ENCODE peak calls at places on chromosome 4, in seven cellular contexts. D is T-helper 17 cell, C is GM12878, S is kidney glomerular epithelial cell, E is hepatocyte, F is neural crest cell, K is NCI-H526. N is an unnamed sample.

GRCh38 chr4:87375719-87376291 is 15.2 kb downstream of the HSD17B11 start:
- DNase-seq in D (no peak), C (no peak), S (peak), E (peak), F (no peak), K (peak), N (no peak)

GRCh38 chr4:57763070-57763469 is 652.9 kb upstream of the IGFBP7 start:
- DNase-seq in D (no peak), C (no peak), S (no peak), E (no peak), F (no peak), K (no peak), N (no peak)

GRCh38 chr4:15649914-15650545 is 5.1 kb downstream of the FBXL5 start:
- DNase-seq in D (no peak), C (peak), S (peak), E (peak), F (peak), K (peak), N (peak)

GRCh38 chr4:40196724-40197281 is at the start of gene RHOH:
- DNase-seq in D (peak), C (no peak), S (no peak), E (no peak), F (no peak), K (no peak), N (peak)

GRCh38 chr4:68948044-68948743 is 3.4 kb downstream of the UGT2A3 start:
- DNase-seq in D (no peak), C (no peak), S (no peak), E (no peak), F (no peak), K (no peak), N (no peak)

GRCh38 chr4:141610365-141610764 is 26.0 kb upstream of the IL15 start:
- DNase-seq in D (no peak), C (no peak), S (no peak), E (no peak), F (no peak), K (no peak), N (no peak)

GRCh38 chr4:11698033-11698432 is 269.3 kb upstream of the HS3ST1 start:
- DNase-seq in D (no peak), C (no peak), S (no peak), E (no peak), F (no peak), K (no peak), N (no peak)

GRCh38 chr4:67049446-67049845 is 495.9 kb downstream of the CENPC start:
- DNase-seq in D (no peak), C (no peak), S (no peak), E (no peak), F (no peak), K (no peak), N (no peak)

GRCh38 chr4:84597450-84597849 is 14.5 kb downstream of the CDS1 start:
- DNase-seq in D (no peak), C (no peak), S (peak), E (peak), F (no peak), K (no peak), N (no peak)

GRCh38 chr4:5364406-5364805 is 313.1 kb downstream of the STK32B start:
- DNase-seq in D (no peak), C (no peak), S (no peak), E (no peak), F (no peak), K (no peak), N (no peak)